ENCODE peak calls at places on chromosomes 13 and 19, in four cellular contexts. One of them, this sample, is unnamed. For H3K4me1, the result is how much of the 10 kb centered on the place peaks cover.

GRCh38 chr19:44795398-44795987 is 13.4 kb upstream of the BCAM start:
- DNase-seq in GM12878: no peak
- DNase-seq in K562: no peak
- DNase-seq in HCT116: no peak
- DNase-seq in this sample: no peak

GRCh38 chr19:9850235-9850959 is 15.3 kb downstream of the PIN1 start:
- DNase-seq in GM12878: no peak
- DNase-seq in K562: no peak
- DNase-seq in HCT116: no peak
- DNase-seq in this sample: no peak

GRCh38 chr19:10461047-10461949 is 41.0 kb downstream of the PDE4A start:
- DNase-seq in GM12878: peak
- DNase-seq in K562: peak
- DNase-seq in HCT116: peak
- DNase-seq in this sample: peak

GRCh38 chr13:23743717-23744116 is 145.5 kb downstream of the MIPEP start:
- DNase-seq in GM12878: no peak
- DNase-seq in K562: no peak
- DNase-seq in HCT116: no peak
- DNase-seq in this sample: no peak

GRCh38 chr13:42574435-42575311 is 721 bp downstream of the TNFSF11 start:
- DNase-seq in K562: no peak
- DNase-seq in GM12878: no peak
- DNase-seq in HCT116: no peak
- DNase-seq in this sample: no peak

GRCh38 chr13:54845351-54845965 is 1816.8 kb downstream of the OLFM4 start:
- DNase-seq in HCT116: no peak
- DNase-seq in K562: no peak
- DNase-seq in GM12878: no peak
- DNase-seq in this sample: no peak

GRCh38 chr19:1259206-1259872 is 9.8 kb upstream of the CIRBP start:
- DNase-seq in GM12878: peak
- DNase-seq in K562: peak
- DNase-seq in HCT116: no peak
- DNase-seq in this sample: no peak

GRCh38 chr13:107534548-107534947 is 680.8 kb downstream of the LIG4 start:
- DNase-seq in K562: no peak
- DNase-seq in GM12878: no peak
- DNase-seq in HCT116: no peak
- DNase-seq in this sample: no peak

GRCh38 chr13:76023644-76024043 is 387.5 kb downstream of the LMO7 start:
- DNase-seq in K562: no peak
- DNase-seq in HCT116: no peak
- DNase-seq in GM12878: no peak
- DNase-seq in this sample: no peak

GRCh38 chr13:69912576-69913074 is 195.0 kb upstream of the ATXN8OS start:
- DNase-seq in K562: no peak
- DNase-seq in GM12878: no peak
- DNase-seq in HCT116: no peak
- DNase-seq in this sample: no peak

GRCh38 chr13:104111031-104111430 is 1044.8 kb upstream of the SLC10A2 start:
- DNase-seq in GM12878: no peak
- DNase-seq in HCT116: no peak
- DNase-seq in K562: no peak
- DNase-seq in this sample: no peak

DNA sequence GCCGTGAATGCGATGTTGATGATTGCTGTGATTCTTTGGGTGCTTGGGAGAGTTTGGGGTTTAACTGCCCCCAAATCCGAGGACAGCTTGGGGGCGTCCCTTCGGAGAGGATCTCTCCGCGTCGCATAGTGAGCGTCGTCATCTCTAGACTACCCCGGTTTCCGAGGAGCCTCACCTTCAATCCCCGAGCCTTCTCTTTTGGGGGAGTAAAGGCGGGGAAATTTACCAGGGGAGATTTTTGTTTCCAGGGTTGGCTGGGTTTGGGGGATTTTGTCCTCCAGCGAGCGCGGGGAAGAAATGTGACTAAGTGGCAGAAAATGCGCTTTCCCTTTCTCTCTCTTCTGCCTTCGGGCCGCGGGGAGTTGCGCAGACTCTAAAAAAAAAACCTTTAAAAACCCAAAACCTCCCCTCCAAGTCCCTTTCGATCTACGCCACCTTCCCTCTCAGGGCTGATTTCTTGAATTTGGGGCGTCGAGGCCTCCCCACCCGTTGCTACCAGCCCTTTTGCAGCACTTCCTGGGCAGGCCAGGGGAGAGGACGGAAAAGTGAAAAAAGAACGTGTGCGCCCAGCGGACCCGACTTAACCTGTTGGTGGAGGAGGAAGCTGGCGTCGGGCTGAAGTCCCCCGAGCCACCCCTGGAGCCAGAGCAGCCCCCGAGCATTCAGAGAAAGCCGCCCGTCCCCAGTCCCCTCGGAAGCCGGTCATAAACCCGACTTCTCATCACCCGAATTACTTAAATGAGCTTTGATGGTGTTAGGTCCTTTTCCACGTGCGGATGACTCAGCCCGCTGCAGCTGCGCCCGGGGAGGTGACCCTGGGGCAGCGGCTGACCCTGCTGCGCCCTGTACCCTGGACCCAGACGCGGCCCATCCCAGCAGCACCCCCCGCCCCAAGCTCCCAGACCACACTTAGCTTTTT is 17.7 kb downstream of the NFIX start:
- DNase-seq in K562: peak
- DNase-seq in GM12878: no peak
- DNase-seq in HCT116: no peak
- DNase-seq in this sample: no peak
- H3K4me1 ChIP-seq in K562: half or more
- H3K4me1 ChIP-seq in GM12878: under half
- H3K4me1 ChIP-seq in HCT116: under half
- H3K4me1 ChIP-seq in this sample: under half

DNA sequence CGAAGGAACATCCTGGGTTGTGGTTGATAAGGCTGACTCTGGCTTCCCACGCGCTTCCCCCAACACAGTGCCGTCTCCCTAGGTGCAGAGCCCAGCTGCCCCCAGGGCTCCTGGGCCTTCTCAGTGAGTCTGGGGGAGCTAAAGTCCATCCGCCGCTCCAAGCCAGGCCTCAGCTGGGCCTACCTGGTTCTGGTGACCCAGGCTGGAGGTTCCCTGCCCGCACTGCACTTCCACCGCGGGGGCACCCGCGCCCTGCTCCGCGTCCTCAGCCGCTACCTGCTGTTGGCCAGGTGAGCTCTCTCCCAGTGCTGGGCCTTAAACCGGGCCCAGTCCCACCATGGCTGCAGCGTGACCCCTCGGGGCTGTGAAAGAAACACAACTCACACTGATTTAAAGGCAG is 3.7 kb downstream of the TBC1D17 start:
- DNase-seq in GM12878: no peak
- DNase-seq in K562: no peak
- DNase-seq in HCT116: no peak
- DNase-seq in this sample: no peak
- TF ChIP-seq EGR1 in GM12878: no peak
- TF ChIP-seq EGR1 in K562: no peak
- TF ChIP-seq EGR1 in HCT116: no peak
- TF ChIP-seq EGR1 in this sample: no peak

GRCh38 chr19:14433454-14434156 is 499 bp downstream of the PKN1 start:
- DNase-seq in HCT116: no peak
- DNase-seq in GM12878: no peak
- DNase-seq in K562: no peak
- DNase-seq in this sample: no peak
- H3K4me1 ChIP-seq in HCT116: under half
- H3K4me1 ChIP-seq in GM12878: under half
- H3K4me1 ChIP-seq in K562: under half
- H3K4me1 ChIP-seq in this sample: under half

GRCh38 chr19:17775245-17775927 is 19.6 kb upstream of the B3GNT3 start:
- DNase-seq in HCT116: no peak
- DNase-seq in K562: peak
- DNase-seq in GM12878: no peak
- DNase-seq in this sample: peak
- TF ChIP-seq EGR1 in HCT116: no peak
- TF ChIP-seq EGR1 in K562: peak
- TF ChIP-seq EGR1 in GM12878: no peak
- TF ChIP-seq EGR1 in this sample: no peak

DNA sequence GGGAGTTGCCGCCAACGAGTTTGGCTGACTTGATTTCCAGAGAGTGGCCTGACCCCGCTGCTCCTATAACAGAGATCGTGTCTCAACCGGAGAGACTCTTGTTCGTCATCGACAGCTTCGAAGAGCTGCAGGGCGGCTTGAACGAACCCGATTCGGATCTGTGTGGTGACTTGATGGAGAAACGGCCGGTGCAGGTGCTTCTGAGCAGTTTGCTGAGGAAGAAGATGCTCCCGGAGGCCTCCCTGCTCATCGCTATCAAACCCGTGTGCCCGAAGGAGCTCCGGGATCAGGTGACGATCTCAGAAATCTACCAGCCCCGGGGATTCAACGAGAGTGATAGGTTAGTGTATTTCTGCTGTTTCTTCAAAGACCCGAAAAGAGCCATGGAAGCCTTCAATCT is 21.6 kb downstream of the NLRP4 start:
- DNase-seq in HCT116: no peak
- DNase-seq in K562: no peak
- DNase-seq in GM12878: no peak
- DNase-seq in this sample: no peak
- H3K4me1 ChIP-seq in HCT116: under half
- H3K4me1 ChIP-seq in K562: under half
- H3K4me1 ChIP-seq in GM12878: under half
- H3K4me1 ChIP-seq in this sample: under half

DNA sequence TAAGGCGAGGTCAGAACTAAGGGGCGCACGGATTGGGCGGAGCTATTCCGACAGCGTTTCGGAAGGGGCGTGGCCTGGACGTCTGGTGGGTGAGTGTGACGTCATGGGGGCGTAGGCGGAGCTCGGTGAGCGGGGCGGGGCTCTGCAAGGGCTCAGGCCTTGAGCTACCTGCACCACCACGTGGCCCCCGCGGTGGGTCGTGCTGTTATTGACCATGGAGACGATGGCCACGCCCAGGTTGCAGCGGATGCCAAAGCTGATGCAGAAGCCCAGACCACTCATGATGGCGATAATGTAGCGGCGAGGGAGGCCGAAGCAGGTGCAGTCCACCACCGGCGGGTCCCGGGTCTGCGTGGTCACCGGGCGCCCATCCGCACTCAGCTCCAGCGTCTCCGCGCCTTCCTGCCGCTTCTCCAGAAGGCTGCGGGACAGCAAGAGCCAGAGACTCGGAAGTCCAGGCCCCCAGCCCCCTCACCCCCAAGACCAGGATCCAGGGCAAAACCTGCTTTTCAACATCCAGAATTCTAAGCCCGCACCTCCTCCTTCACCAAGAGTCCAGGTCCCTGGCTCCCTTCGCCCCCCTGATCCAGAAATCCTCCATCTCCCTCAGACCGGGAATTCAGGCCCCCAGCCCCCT is 4.8 kb downstream of the SLC17A7 start:
- DNase-seq in K562: peak
- DNase-seq in HCT116: no peak
- DNase-seq in GM12878: no peak
- DNase-seq in this sample: peak
- TF ChIP-seq EGR1 in K562: peak
- TF ChIP-seq EGR1 in HCT116: no peak
- TF ChIP-seq EGR1 in GM12878: no peak
- TF ChIP-seq EGR1 in this sample: peak

DNA sequence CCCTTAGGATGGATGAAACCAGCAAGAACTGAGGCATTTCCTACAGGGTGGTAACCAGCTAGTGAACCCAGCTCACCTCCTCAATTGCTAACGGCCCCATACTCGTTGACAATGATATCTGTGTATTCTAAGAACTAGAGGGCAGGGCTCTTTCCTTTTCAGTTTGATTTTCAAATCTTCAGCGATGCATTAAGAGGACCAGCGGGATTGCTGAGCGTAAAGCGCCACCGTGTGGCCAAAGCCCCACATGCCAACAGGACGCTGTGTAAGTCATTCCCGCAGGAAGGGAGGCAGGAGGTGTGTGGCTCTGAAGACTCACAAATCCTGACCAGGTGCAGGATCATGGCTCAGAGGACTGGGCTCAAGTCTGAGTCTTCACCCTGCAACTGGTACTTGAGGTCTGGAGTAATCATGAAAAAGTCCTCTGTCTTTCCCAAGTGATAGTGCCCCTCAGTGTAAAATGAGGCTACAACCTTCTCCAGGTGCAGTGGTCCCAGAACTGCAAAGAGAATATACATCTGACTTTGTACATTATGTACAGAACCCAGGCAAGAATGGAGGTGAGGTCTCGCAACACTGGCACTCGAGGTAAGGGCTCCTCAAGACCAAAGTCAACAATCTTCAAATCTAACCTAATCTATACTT is 40.9 kb downstream of the C13orf42 start:
- DNase-seq in GM12878: peak
- DNase-seq in HCT116: peak
- DNase-seq in K562: peak
- DNase-seq in this sample: peak
- H3K4me1 ChIP-seq in GM12878: under half
- H3K4me1 ChIP-seq in HCT116: under half
- H3K4me1 ChIP-seq in K562: under half
- H3K4me1 ChIP-seq in this sample: under half

GRCh38 chr13:113919761-113920160 is 54.1 kb downstream of the C13orf46 start:
- DNase-seq in GM12878: no peak
- DNase-seq in K562: no peak
- DNase-seq in HCT116: no peak
- DNase-seq in this sample: no peak

GRCh38 chr13:113921763-113922162 is 52.1 kb downstream of the C13orf46 start:
- DNase-seq in K562: no peak
- DNase-seq in HCT116: no peak
- DNase-seq in GM12878: no peak
- DNase-seq in this sample: no peak

GRCh38 chr13:113918981-113919646 is 54.8 kb downstream of the C13orf46 start:
- DNase-seq in GM12878: no peak
- DNase-seq in K562: no peak
- DNase-seq in HCT116: no peak
- DNase-seq in this sample: peak

GRCh38 chr13:113920606-113921306 is 53.1 kb downstream of the C13orf46 start:
- DNase-seq in HCT116: no peak
- DNase-seq in K562: no peak
- DNase-seq in GM12878: no peak
- DNase-seq in this sample: no peak

GRCh38 chr13:113920173-113920572 is 53.7 kb downstream of the C13orf46 start:
- DNase-seq in HCT116: no peak
- DNase-seq in K562: no peak
- DNase-seq in GM12878: no peak
- DNase-seq in this sample: no peak
- TF ChIP-seq EGR1 in HCT116: no peak
- TF ChIP-seq EGR1 in K562: no peak
- TF ChIP-seq EGR1 in GM12878: no peak
- TF ChIP-seq EGR1 in this sample: no peak